ENCODE peak calls at places on chromosomes 1 and 21, in five cellular contexts. B is tibial nerve, X is A549, Q is stomach, Y is transverse colon. P is an unnamed sample.

GRCh38 chr1:80047791-80048190 is 1041.3 kb upstream of the ADGRL4 start:
- DNase-seq in Y (no peak), B (no peak), X (no peak), Q (no peak), P (no peak)

GRCh38 chr21:42705346-42705745 is 51.9 kb downstream of the PDE9A start:
- DNase-seq in B (no peak), X (no peak), Y (no peak), Q (no peak), P (no peak)

GRCh38 chr1:18481921-18482701 is 1.4 kb downstream of the KLHDC7A start:
- DNase-seq in Q (peak; percentile 40), X (no peak), B (no peak), Y (no peak), P (no peak)

GRCh38 chr1:155007253-155007828 is 4.7 kb downstream of the ZBTB7B start:
- DNase-seq in X (no peak), Y (peak; percentile 91), Q (peak; percentile 86), B (no peak), P (no peak)

GRCh38 chr1:113871597-113872113 is at the start of gene PTPN22:
- DNase-seq in Q (peak; percentile 50), Y (peak; percentile 72), B (no peak), X (no peak), P (no peak)

GRCh38 chr1:44632511-44633072 is 41.7 kb downstream of the TMEM53 start:
- DNase-seq in Q (no peak), B (no peak), X (no peak), Y (no peak), P (no peak)

GRCh38 chr1:229410370-229410691 is 23.6 kb downstream of the ACTA1 start:
- DNase-seq in B (no peak), X (no peak), Y (no peak), Q (no peak), P (no peak)

GRCh38 chr1:216346521-216346920 is 76.7 kb downstream of the USH2A start:
- DNase-seq in Y (no peak), Q (no peak), B (no peak), X (no peak), P (no peak)

GRCh38 chr1:234265861-234266260 is 107.4 kb upstream of the COA6 start:
- DNase-seq in Q (no peak), Y (no peak), B (no peak), X (peak; percentile 33), P (no peak)

GRCh38 chr1:214414691-214415090 is 133.7 kb downstream of the SMYD2 start:
- DNase-seq in X (no peak), Y (no peak), B (no peak), Q (no peak), P (no peak)
- TF ChIP-seq EP300 in X (no peak), Y (no peak), B (no peak), Q (no peak), P (no peak)

GRCh38 chr1:13992489-13993285 is 292.7 kb downstream of the PRDM2 start:
- DNase-seq in X (no peak), B (no peak), Q (no peak), Y (no peak), P (no peak)
- H3K4me1 ChIP-seq in X (no peaks in the 10 kb centered on the region), B (no peaks in the 10 kb centered on the region), Q (no peaks in the 10 kb centered on the region), Y (no peaks in the 10 kb centered on the region), P (no peaks in the 10 kb centered on the region)

GRCh38 chr1:231580874-231581273 is 45.7 kb upstream of the DISC1 start:
- DNase-seq in X (no peak), B (no peak), Y (no peak), Q (no peak), P (no peak)
- H3K27ac ChIP-seq in X (peak overlapping the region; percentile 50), B (no peak overlapping the region), Y (no peak overlapping the region), Q (no peak overlapping the region), P (no peak overlapping the region)

DNA sequence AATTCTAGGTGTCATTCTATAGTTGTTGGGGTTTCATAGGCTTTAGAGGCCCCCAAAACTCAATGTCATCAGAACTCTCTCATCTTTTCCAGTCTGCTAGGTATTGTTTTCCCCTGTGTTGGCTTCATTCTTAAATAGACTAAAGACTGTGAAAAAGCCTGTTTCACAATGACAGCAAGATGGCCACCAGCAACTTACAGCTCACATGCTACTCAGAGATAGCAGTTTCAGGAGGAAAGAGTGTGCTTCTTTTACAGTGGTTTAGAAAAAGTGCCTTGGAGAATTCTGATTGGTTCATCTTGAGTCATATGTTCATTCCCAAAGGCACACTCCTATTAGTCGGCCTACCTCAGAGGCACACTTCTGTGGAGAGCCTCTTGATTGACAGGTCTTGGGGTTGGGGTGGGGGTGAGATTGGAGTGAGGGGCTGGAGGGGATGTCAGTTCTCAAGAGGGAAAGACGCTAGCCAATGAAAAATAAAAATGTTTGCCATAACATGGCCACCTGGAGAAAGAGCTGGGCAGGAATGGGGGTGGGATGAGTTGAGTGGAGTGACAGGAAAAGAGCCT is 8.5 kb downstream of the IL23R start:
- DNase-seq in X (no peak), Q (no peak), B (no peak), Y (no peak), P (no peak)
- TF ChIP-seq EP300 in X (no peak), Q (no peak), B (no peak), Y (no peak), P (no peak)

DNA sequence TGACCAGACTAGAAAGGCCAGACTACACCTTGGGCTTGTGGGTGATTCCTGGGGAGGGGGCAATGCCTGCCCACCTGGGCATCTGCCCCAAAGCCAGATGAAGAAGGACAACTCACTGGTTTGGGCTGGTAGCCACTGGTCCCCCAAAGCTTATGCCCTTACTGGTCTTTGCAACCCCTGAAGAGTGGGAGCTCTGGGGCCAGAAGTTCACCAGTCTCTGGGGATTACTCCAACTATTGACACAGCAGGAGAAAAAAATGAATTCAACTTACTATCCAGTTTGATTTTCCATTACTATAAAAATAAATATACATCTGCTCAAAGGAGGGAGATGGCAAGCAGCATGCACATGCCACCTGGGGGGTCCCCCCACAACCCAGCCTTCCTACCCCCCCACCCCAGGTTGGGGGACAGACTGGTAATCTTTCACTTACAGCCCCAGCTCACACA is 2.6 kb downstream of the AHDC1 start:
- DNase-seq in Y (no peak), X (no peak), B (no peak), Q (no peak), P (no peak)
- H3K4me1 ChIP-seq in Y (peaks cover 70% of the 10 kb centered on the region), X (peaks cover 52% of the 10 kb centered on the region), B (peaks cover 64% of the 10 kb centered on the region), Q (peaks cover 79% of the 10 kb centered on the region), P (peaks cover 35% of the 10 kb centered on the region)

DNA sequence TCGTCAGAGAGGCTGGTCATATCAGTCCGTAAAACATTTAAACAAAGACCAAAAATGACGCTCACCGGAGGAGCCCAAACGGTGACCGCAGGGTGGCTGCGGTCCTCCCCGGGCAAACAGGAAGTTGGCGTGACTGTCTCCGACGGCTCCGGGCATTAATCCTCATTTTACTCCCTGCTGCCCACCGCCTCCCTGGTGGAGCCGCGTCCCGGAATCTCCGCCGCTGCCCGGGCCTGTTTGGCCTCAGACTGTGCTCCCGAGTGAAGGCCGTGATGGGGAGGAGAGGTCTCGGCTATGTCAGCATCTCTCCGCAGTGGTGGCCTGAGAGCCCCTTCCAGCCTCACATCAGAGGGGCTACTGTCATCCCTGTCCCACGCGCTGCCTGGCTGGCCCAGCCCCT is 9.9 kb downstream of the PRDM16 start:
- DNase-seq in X (no peak), Y (no peak), B (no peak), Q (no peak), P (no peak)
- H3K27ac ChIP-seq in X (no peak overlapping the region), Y (no peak overlapping the region), B (peak overlapping the region; percentile 97), Q (peak overlapping the region; percentile 94), P (no peak overlapping the region)

DNA sequence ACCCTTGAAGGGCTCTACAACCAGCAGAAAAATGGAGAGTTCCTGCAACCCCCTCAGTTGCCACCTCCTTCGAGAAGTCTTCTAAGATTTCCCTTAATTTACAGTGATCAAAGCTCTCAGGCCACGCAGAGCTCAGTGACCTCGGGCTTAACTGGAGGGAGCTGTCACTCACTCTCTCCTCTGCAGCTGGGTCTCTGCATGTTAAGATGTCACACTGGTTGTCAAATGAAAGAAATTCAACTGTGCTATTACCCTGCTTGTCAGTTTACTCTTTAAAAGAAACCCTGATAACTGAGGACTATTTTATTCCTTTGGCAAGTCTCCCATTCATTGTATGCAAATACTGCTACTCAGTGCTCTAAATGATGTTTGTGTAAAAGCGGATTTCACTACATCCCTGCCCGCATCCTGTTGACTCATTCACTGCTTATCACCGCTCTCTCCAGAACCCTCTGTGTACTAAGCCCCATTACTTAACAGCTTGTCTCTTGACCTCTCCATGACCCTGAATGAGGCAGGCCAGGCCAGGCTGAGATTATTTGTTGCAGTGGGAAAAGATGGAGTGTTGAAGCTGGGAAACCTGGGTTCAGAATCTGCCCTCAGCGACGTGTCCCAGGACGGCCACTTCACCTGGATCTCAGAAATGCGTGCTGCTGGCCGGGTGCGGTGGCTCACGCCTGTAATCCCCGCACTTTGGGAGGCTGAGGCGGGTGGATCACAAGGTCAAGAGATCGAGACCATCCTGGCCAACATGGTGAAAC is 13.7 kb downstream of the DHRS3 start:
- DNase-seq in Y (peak; percentile 47), B (no peak), Q (peak; percentile 70), X (peak; percentile 94), P (peak; percentile 67)
- TF ChIP-seq EP300 in Y (no peak), B (no peak), Q (no peak), X (peak; percentile 88), P (no peak)

DNA sequence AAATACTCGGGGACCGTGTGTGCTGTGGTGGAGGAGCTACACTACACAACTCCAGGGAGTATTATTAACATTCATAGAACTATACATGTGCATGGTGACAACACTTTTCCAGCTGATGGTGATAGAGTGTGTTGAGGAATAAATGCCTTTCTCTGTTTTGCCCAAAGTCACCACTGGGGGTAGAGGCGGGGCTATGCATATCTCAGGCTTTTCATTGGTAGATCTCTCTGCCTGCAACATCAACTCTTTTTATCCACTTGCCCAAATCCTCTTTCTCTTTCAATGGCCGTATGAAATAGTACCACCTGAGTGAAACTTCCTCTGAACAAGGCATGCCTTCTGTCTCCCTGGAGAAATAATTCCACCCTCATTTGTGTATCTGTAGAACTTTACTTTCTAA is 107.0 kb upstream of the C8B start:
- DNase-seq in Y (no peak), Q (no peak), B (no peak), X (no peak), P (no peak)
- H3K4me1 ChIP-seq in Y (peaks cover under 1% of the 10 kb centered on the region), Q (peaks cover 3% of the 10 kb centered on the region), B (no peaks in the 10 kb centered on the region), X (no peaks in the 10 kb centered on the region), P (no peaks in the 10 kb centered on the region)

GRCh38 chr1:1376551-1377226 is 1.7 kb upstream of the AURKAIP1 start:
- DNase-seq in Q (no peak), Y (no peak), B (no peak), X (no peak), P (no peak)
- H3K27ac ChIP-seq in Q (peak overlapping the region; percentile 95), Y (no peak overlapping the region), B (no peak overlapping the region), X (no peak overlapping the region), P (no peak overlapping the region)

P was measured in ovary.